ENCODE peak calls at places on chromosome 1, in ten cellular contexts. One of them, this sample, is unnamed.
A peak's percentile ranks its signal among the peaks of the same experiment; 100 is the strongest.

GRCh38 chr1:150997126-150997872 is 9.4 kb downstream of the MINDY1 start:
- DNase-seq in fibroblast of the conjunctiva: no peak
- DNase-seq in naive B cell: no peak
- DNase-seq in AG10803: no peak
- DNase-seq in amniotic epithelial cell: no peak
- DNase-seq in glutamatergic neuron: no peak
- DNase-seq in activated naive CD4-positive, alpha-beta T cell: no peak
- DNase-seq in kidney: no peak
- DNase-seq in M059J: no peak
- DNase-seq in NCI-H1436 treated with DMSO at 0.1 percent for 48 hours: no peak
- DNase-seq in this sample: no peak

GRCh38 chr1:27968692-27969091 is 8.9 kb downstream of the XKR8 start:
- DNase-seq in activated naive CD4-positive, alpha-beta T cell: no peak
- DNase-seq in kidney: no peak
- DNase-seq in fibroblast of the conjunctiva: peak; percentile 69
- DNase-seq in amniotic epithelial cell: peak; percentile 90
- DNase-seq in NCI-H1436 treated with DMSO at 0.1 percent for 48 hours: no peak
- DNase-seq in glutamatergic neuron: no peak
- DNase-seq in AG10803: peak; percentile 96
- DNase-seq in M059J: peak; percentile 96
- DNase-seq in naive B cell: no peak
- DNase-seq in this sample: peak; percentile 74

GRCh38 chr1:182586380-182586779 is 2.7 kb downstream of the RNASEL start:
- DNase-seq in M059J: no peak
- DNase-seq in kidney: no peak
- DNase-seq in naive B cell: no peak
- DNase-seq in AG10803: no peak
- DNase-seq in amniotic epithelial cell: no peak
- DNase-seq in activated naive CD4-positive, alpha-beta T cell: no peak
- DNase-seq in NCI-H1436 treated with DMSO at 0.1 percent for 48 hours: no peak
- DNase-seq in glutamatergic neuron: no peak
- DNase-seq in fibroblast of the conjunctiva: no peak
- DNase-seq in this sample: no peak

GRCh38 chr1:196317535-196318522 is 290.4 kb downstream of the KCNT2 start:
- DNase-seq in naive B cell: no peak
- DNase-seq in M059J: peak; percentile 49
- DNase-seq in glutamatergic neuron: peak; percentile 44
- DNase-seq in activated naive CD4-positive, alpha-beta T cell: no peak
- DNase-seq in fibroblast of the conjunctiva: peak; percentile 27
- DNase-seq in NCI-H1436 treated with DMSO at 0.1 percent for 48 hours: no peak
- DNase-seq in kidney: no peak
- DNase-seq in amniotic epithelial cell: peak; percentile 44
- DNase-seq in AG10803: peak; percentile 37
- DNase-seq in this sample: peak; percentile 3

GRCh38 chr1:3336641-3337621 is 117.5 kb upstream of the ARHGEF16 start:
- DNase-seq in glutamatergic neuron: no peak
- DNase-seq in activated naive CD4-positive, alpha-beta T cell: no peak
- DNase-seq in amniotic epithelial cell: no peak
- DNase-seq in AG10803: no peak
- DNase-seq in NCI-H1436 treated with DMSO at 0.1 percent for 48 hours: no peak
- DNase-seq in fibroblast of the conjunctiva: no peak
- DNase-seq in kidney: no peak
- DNase-seq in naive B cell: no peak
- DNase-seq in M059J: no peak
- DNase-seq in this sample: no peak

GRCh38 chr1:92356956-92357355 is 58.1 kb downstream of the RPAP2 start:
- DNase-seq in M059J: peak; percentile 64
- DNase-seq in AG10803: peak; percentile 89
- DNase-seq in activated naive CD4-positive, alpha-beta T cell: no peak
- DNase-seq in naive B cell: no peak
- DNase-seq in NCI-H1436 treated with DMSO at 0.1 percent for 48 hours: no peak
- DNase-seq in glutamatergic neuron: no peak
- DNase-seq in amniotic epithelial cell: peak; percentile 94
- DNase-seq in kidney: no peak
- DNase-seq in fibroblast of the conjunctiva: peak; percentile 75
- DNase-seq in this sample: peak; percentile 33

GRCh38 chr1:51953079-51953478 is 37.4 kb downstream of the RAB3B start:
- DNase-seq in fibroblast of the conjunctiva: no peak
- DNase-seq in AG10803: no peak
- DNase-seq in glutamatergic neuron: no peak
- DNase-seq in amniotic epithelial cell: no peak
- DNase-seq in NCI-H1436 treated with DMSO at 0.1 percent for 48 hours: peak; percentile 91
- DNase-seq in kidney: no peak
- DNase-seq in M059J: no peak
- DNase-seq in naive B cell: no peak
- DNase-seq in activated naive CD4-positive, alpha-beta T cell: no peak
- DNase-seq in this sample: no peak

GRCh38 chr1:40384887-40385286 is 11.4 kb downstream of the SMAP2 start:
- DNase-seq in activated naive CD4-positive, alpha-beta T cell: no peak
- DNase-seq in AG10803: no peak
- DNase-seq in M059J: no peak
- DNase-seq in amniotic epithelial cell: no peak
- DNase-seq in fibroblast of the conjunctiva: no peak
- DNase-seq in naive B cell: no peak
- DNase-seq in NCI-H1436 treated with DMSO at 0.1 percent for 48 hours: no peak
- DNase-seq in glutamatergic neuron: no peak
- DNase-seq in kidney: peak; percentile 53
- DNase-seq in this sample: no peak

GRCh38 chr1:101929343-101929742 is 67.4 kb downstream of the OLFM3 start:
- DNase-seq in kidney: no peak
- DNase-seq in M059J: no peak
- DNase-seq in fibroblast of the conjunctiva: no peak
- DNase-seq in naive B cell: no peak
- DNase-seq in AG10803: no peak
- DNase-seq in NCI-H1436 treated with DMSO at 0.1 percent for 48 hours: no peak
- DNase-seq in amniotic epithelial cell: no peak
- DNase-seq in activated naive CD4-positive, alpha-beta T cell: no peak
- DNase-seq in glutamatergic neuron: no peak
- DNase-seq in this sample: no peak

GRCh38 chr1:61400997-61401396 is 318.6 kb downstream of the NFIA start:
- DNase-seq in amniotic epithelial cell: no peak
- DNase-seq in M059J: no peak
- DNase-seq in fibroblast of the conjunctiva: no peak
- DNase-seq in glutamatergic neuron: no peak
- DNase-seq in kidney: no peak
- DNase-seq in naive B cell: no peak
- DNase-seq in AG10803: no peak
- DNase-seq in NCI-H1436 treated with DMSO at 0.1 percent for 48 hours: no peak
- DNase-seq in activated naive CD4-positive, alpha-beta T cell: no peak
- DNase-seq in this sample: no peak

GRCh38 chr1:161088587-161089110 is 709 bp downstream of the NECTIN4 start:
- DNase-seq in NCI-H1436 treated with DMSO at 0.1 percent for 48 hours: no peak
- DNase-seq in activated naive CD4-positive, alpha-beta T cell: no peak
- DNase-seq in glutamatergic neuron: no peak
- DNase-seq in M059J: peak; percentile 53
- DNase-seq in fibroblast of the conjunctiva: no peak
- DNase-seq in AG10803: peak; percentile 36
- DNase-seq in kidney: no peak
- DNase-seq in naive B cell: no peak
- DNase-seq in amniotic epithelial cell: peak; percentile 62
- DNase-seq in this sample: no peak

GRCh38 chr1:228837817-228838716 is 102.8 kb downstream of the RHOU start:
- DNase-seq in activated naive CD4-positive, alpha-beta T cell: no peak
- DNase-seq in AG10803: peak; percentile 49
- DNase-seq in fibroblast of the conjunctiva: peak; percentile 76
- DNase-seq in NCI-H1436 treated with DMSO at 0.1 percent for 48 hours: no peak
- DNase-seq in amniotic epithelial cell: peak; percentile 98
- DNase-seq in naive B cell: no peak
- DNase-seq in M059J: peak; percentile 95
- DNase-seq in glutamatergic neuron: no peak
- DNase-seq in kidney: peak; percentile 89
- DNase-seq in this sample: no peak

GRCh38 chr1:161792740-161793139 is 26.6 kb downstream of the ATF6 start:
- DNase-seq in kidney: no peak
- DNase-seq in fibroblast of the conjunctiva: peak; percentile 72
- DNase-seq in NCI-H1436 treated with DMSO at 0.1 percent for 48 hours: no peak
- DNase-seq in glutamatergic neuron: no peak
- DNase-seq in M059J: peak; percentile 89
- DNase-seq in AG10803: peak; percentile 81
- DNase-seq in activated naive CD4-positive, alpha-beta T cell: no peak
- DNase-seq in naive B cell: no peak
- DNase-seq in amniotic epithelial cell: peak; percentile 86
- DNase-seq in this sample: peak; percentile 51

GRCh38 chr1:15833842-15834405 is 13.6 kb upstream of the SPEN start:
- DNase-seq in activated naive CD4-positive, alpha-beta T cell: no peak
- DNase-seq in NCI-H1436 treated with DMSO at 0.1 percent for 48 hours: no peak
- DNase-seq in M059J: no peak
- DNase-seq in naive B cell: no peak
- DNase-seq in amniotic epithelial cell: no peak
- DNase-seq in kidney: no peak
- DNase-seq in fibroblast of the conjunctiva: no peak
- DNase-seq in AG10803: no peak
- DNase-seq in glutamatergic neuron: no peak
- DNase-seq in this sample: no peak

This sample was measured in AG04449.